ENCODE peak calls at places on chromosome 18, in five cellular contexts. One of them, this sample, is unnamed.

GRCh38 chr18:11561293-11561692 is 48.1 kb upstream of the SLC35G4 start:
- DNase-seq in AG09319: no peak
- DNase-seq in left lung: no peak
- DNase-seq in fibroblast of mammary gland: no peak
- DNase-seq in glutamatergic neuron: no peak
- DNase-seq in this sample: no peak

GRCh38 chr18:48076461-48076860 is 146.0 kb upstream of the SMAD2 start:
- DNase-seq in AG09319: no peak
- DNase-seq in left lung: no peak
- DNase-seq in fibroblast of mammary gland: no peak
- DNase-seq in glutamatergic neuron: no peak
- DNase-seq in this sample: no peak

GRCh38 chr18:340044-340443 is 72.2 kb upstream of the THOC1 start:
- DNase-seq in AG09319: no peak
- DNase-seq in left lung: no peak
- DNase-seq in fibroblast of mammary gland: no peak
- DNase-seq in glutamatergic neuron: no peak
- DNase-seq in this sample: no peak

GRCh38 chr18:6751207-6751606 is 21.7 kb downstream of the ARHGAP28 start:
- DNase-seq in AG09319: no peak
- DNase-seq in left lung: no peak
- DNase-seq in fibroblast of mammary gland: peak; percentile 33
- DNase-seq in glutamatergic neuron: no peak
- DNase-seq in this sample: no peak

GRCh38 chr18:80124131-80124530 is 15.1 kb downstream of the ADNP2 start:
- DNase-seq in AG09319: no peak
- DNase-seq in left lung: no peak
- DNase-seq in fibroblast of mammary gland: no peak
- DNase-seq in glutamatergic neuron: no peak
- DNase-seq in this sample: no peak

GRCh38 chr18:32868424-32868823 is 95.6 kb upstream of the KLHL14 start:
- DNase-seq in AG09319: no peak
- DNase-seq in left lung: no peak
- DNase-seq in fibroblast of mammary gland: no peak
- DNase-seq in glutamatergic neuron: no peak
- DNase-seq in this sample: no peak

GRCh38 chr18:3184275-3184963 is 35.3 kb downstream of the MYOM1 start:
- DNase-seq in AG09319: no peak
- DNase-seq in left lung: no peak
- DNase-seq in fibroblast of mammary gland: no peak
- DNase-seq in glutamatergic neuron: no peak
- DNase-seq in this sample: no peak

GRCh38 chr18:2070636-2071035 is 500.7 kb downstream of the METTL4 start:
- DNase-seq in AG09319: no peak
- DNase-seq in left lung: no peak
- DNase-seq in fibroblast of mammary gland: no peak
- DNase-seq in glutamatergic neuron: no peak
- DNase-seq in this sample: no peak

GRCh38 chr18:58005036-58005435 is 39.0 kb upstream of the NEDD4L start:
- DNase-seq in AG09319: no peak
- DNase-seq in left lung: no peak
- DNase-seq in fibroblast of mammary gland: peak; percentile 77
- DNase-seq in glutamatergic neuron: no peak
- DNase-seq in this sample: no peak

GRCh38 chr18:55219059-55219458 is 259.8 kb upstream of the CCDC68 start:
- DNase-seq in AG09319: no peak
- DNase-seq in left lung: no peak
- DNase-seq in fibroblast of mammary gland: no peak
- DNase-seq in glutamatergic neuron: no peak
- DNase-seq in this sample: no peak

GRCh38 chr18:40485318-40485717 is 1469.7 kb upstream of the PIK3C3 start:
- DNase-seq in AG09319: no peak
- DNase-seq in left lung: no peak
- DNase-seq in fibroblast of mammary gland: peak; percentile 27
- DNase-seq in glutamatergic neuron: no peak
- DNase-seq in this sample: no peak

GRCh38 chr18:51907687-51908597 is 432.1 kb upstream of the DCC start:
- DNase-seq in AG09319: no peak
- DNase-seq in left lung: no peak
- DNase-seq in fibroblast of mammary gland: no peak
- DNase-seq in glutamatergic neuron: no peak
- DNase-seq in this sample: no peak

GRCh38 chr18:32438173-32438572 is 32.5 kb downstream of the GAREM1 start:
- DNase-seq in AG09319: no peak
- DNase-seq in left lung: no peak
- DNase-seq in fibroblast of mammary gland: no peak
- DNase-seq in glutamatergic neuron: peak; percentile 73
- DNase-seq in this sample: no peak

GRCh38 chr18:34802938-34803337 is 92.8 kb downstream of the DTNA start:
- DNase-seq in AG09319: no peak
- DNase-seq in left lung: no peak
- DNase-seq in fibroblast of mammary gland: peak; percentile 19
- DNase-seq in glutamatergic neuron: no peak
- DNase-seq in this sample: no peak

GRCh38 chr18:77013777-77014525 is 118.6 kb downstream of the MBP start:
- DNase-seq in AG09319: no peak
- DNase-seq in left lung: peak; percentile 86
- DNase-seq in fibroblast of mammary gland: peak; percentile 4
- DNase-seq in glutamatergic neuron: no peak
- DNase-seq in this sample: no peak

GRCh38 chr18:63994783-63995399 is 25.0 kb downstream of the SERPINB8 start:
- DNase-seq in AG09319: peak; percentile 24
- DNase-seq in left lung: no peak
- DNase-seq in fibroblast of mammary gland: peak; percentile 61
- DNase-seq in glutamatergic neuron: peak; percentile 47
- DNase-seq in this sample: no peak
- TF ChIP-seq CTCF in AG09319: peak; percentile 94
- TF ChIP-seq CTCF in left lung: peak; percentile 90
- TF ChIP-seq CTCF in fibroblast of mammary gland: peak; percentile 95
- TF ChIP-seq CTCF in glutamatergic neuron: peak; percentile 93
- TF ChIP-seq CTCF in this sample: peak; percentile 89

GRCh38 chr18:59085797-59086196 is 53.9 kb upstream of the SEC11C start:
- DNase-seq in AG09319: no peak
- DNase-seq in left lung: no peak
- DNase-seq in fibroblast of mammary gland: peak; percentile 44
- DNase-seq in glutamatergic neuron: no peak
- DNase-seq in this sample: no peak

GRCh38 chr18:59085126-59085794 is 54.4 kb upstream of the SEC11C start:
- DNase-seq in AG09319: no peak
- DNase-seq in left lung: no peak
- DNase-seq in fibroblast of mammary gland: no peak
- DNase-seq in glutamatergic neuron: no peak
- DNase-seq in this sample: no peak

GRCh38 chr18:59086522-59086921 is 53.2 kb upstream of the SEC11C start:
- DNase-seq in AG09319: no peak
- DNase-seq in left lung: no peak
- DNase-seq in fibroblast of mammary gland: no peak
- DNase-seq in glutamatergic neuron: no peak
- DNase-seq in this sample: no peak

GRCh38 chr18:59087391-59087790 is 52.3 kb upstream of the SEC11C start:
- DNase-seq in AG09319: no peak
- DNase-seq in left lung: no peak
- DNase-seq in fibroblast of mammary gland: peak; percentile 5
- DNase-seq in glutamatergic neuron: no peak
- DNase-seq in this sample: no peak

GRCh38 chr18:59084286-59084779 is 55.4 kb upstream of the SEC11C start:
- DNase-seq in AG09319: peak; percentile 44
- DNase-seq in left lung: peak; percentile 53
- DNase-seq in fibroblast of mammary gland: peak; percentile 77
- DNase-seq in glutamatergic neuron: peak; percentile 83
- DNase-seq in this sample: no peak
- TF ChIP-seq CTCF in AG09319: peak; percentile 95
- TF ChIP-seq CTCF in left lung: peak; percentile 74
- TF ChIP-seq CTCF in fibroblast of mammary gland: peak; percentile 91
- TF ChIP-seq CTCF in glutamatergic neuron: peak; percentile 83
- TF ChIP-seq CTCF in this sample: peak; percentile 42

GRCh38 chr18:45839415-45840395 is 14.2 kb downstream of the SIGLEC15 start:
- DNase-seq in AG09319: no peak
- DNase-seq in left lung: no peak
- DNase-seq in fibroblast of mammary gland: peak; percentile 83
- DNase-seq in glutamatergic neuron: no peak
- DNase-seq in this sample: no peak
- TF ChIP-seq CTCF in AG09319: peak; percentile 82
- TF ChIP-seq CTCF in left lung: peak; percentile 11
- TF ChIP-seq CTCF in fibroblast of mammary gland: peak; percentile 88
- TF ChIP-seq CTCF in glutamatergic neuron: no peak
- TF ChIP-seq CTCF in this sample: peak; percentile 72

GRCh38 chr18:30889582-30890301 is 152.8 kb downstream of the DSC3 start:
- DNase-seq in AG09319: no peak
- DNase-seq in left lung: no peak
- DNase-seq in fibroblast of mammary gland: no peak
- DNase-seq in glutamatergic neuron: peak; percentile 20
- DNase-seq in this sample: no peak
- TF ChIP-seq CTCF in AG09319: no peak
- TF ChIP-seq CTCF in left lung: peak; percentile 28
- TF ChIP-seq CTCF in fibroblast of mammary gland: no peak
- TF ChIP-seq CTCF in glutamatergic neuron: peak; percentile 23
- TF ChIP-seq CTCF in this sample: no peak

GRCh38 chr18:75854174-75854573 is 426.7 kb upstream of the SMIM21 start:
- DNase-seq in AG09319: no peak
- DNase-seq in left lung: no peak
- DNase-seq in fibroblast of mammary gland: no peak
- DNase-seq in glutamatergic neuron: peak; percentile 52
- DNase-seq in this sample: no peak
- TF ChIP-seq CTCF in AG09319: no peak
- TF ChIP-seq CTCF in left lung: no peak
- TF ChIP-seq CTCF in fibroblast of mammary gland: peak; percentile 11
- TF ChIP-seq CTCF in glutamatergic neuron: peak; percentile 68
- TF ChIP-seq CTCF in this sample: no peak

DNA sequence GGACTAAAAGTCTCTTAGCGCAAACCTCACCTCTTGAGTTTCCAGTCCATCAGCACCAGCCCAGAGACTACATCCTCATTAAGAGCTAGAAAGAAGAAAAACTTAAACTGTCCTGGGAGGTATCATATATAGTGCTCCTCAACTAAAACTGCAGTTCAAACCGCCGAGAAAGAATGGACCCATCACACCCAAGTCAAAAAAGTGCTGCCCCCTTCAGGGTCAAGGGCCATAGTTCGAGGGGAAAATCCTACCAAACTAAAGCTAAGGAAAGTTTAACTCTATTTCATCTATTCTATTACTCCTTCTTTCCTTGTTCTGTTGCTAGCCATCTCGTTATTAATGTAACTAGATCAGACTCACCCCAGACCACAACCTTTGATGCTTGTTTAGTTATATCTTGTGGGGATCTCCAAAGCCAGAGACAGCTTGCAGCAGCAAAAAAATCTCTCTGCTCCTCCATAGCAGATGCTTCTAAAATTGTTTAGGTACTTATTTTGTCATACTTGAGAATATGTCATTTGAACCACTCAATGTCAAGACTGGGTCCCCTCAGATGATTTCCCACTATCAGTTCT is 134.5 kb upstream of the RMP24 start:
- DNase-seq in AG09319: no peak
- DNase-seq in left lung: no peak
- DNase-seq in fibroblast of mammary gland: no peak
- DNase-seq in glutamatergic neuron: no peak
- DNase-seq in this sample: no peak
- TF ChIP-seq CTCF in AG09319: no peak
- TF ChIP-seq CTCF in left lung: no peak
- TF ChIP-seq CTCF in fibroblast of mammary gland: no peak
- TF ChIP-seq CTCF in glutamatergic neuron: no peak
- TF ChIP-seq CTCF in this sample: no peak

GRCh38 chr18:28178720-28179119 is 1.8 kb upstream of the CDH2 start:
- DNase-seq in AG09319: no peak
- DNase-seq in left lung: no peak
- DNase-seq in fibroblast of mammary gland: no peak
- DNase-seq in glutamatergic neuron: no peak
- DNase-seq in this sample: no peak

GRCh38 chr18:28176933-28177827 is at the start of gene CDH2:
- DNase-seq in AG09319: peak; percentile 56
- DNase-seq in left lung: peak; percentile 46
- DNase-seq in fibroblast of mammary gland: peak; percentile 83
- DNase-seq in glutamatergic neuron: peak; percentile 87
- DNase-seq in this sample: peak; percentile 72

GRCh38 chr18:28175930-28176673 is 828 bp downstream of the CDH2 start:
- DNase-seq in AG09319: no peak
- DNase-seq in left lung: no peak
- DNase-seq in fibroblast of mammary gland: peak; percentile 24
- DNase-seq in glutamatergic neuron: peak; percentile 68
- DNase-seq in this sample: no peak

GRCh38 chr18:28176674-28176932 is 327 bp downstream of the CDH2 start:
- DNase-seq in AG09319: no peak
- DNase-seq in left lung: no peak
- DNase-seq in fibroblast of mammary gland: no peak
- DNase-seq in glutamatergic neuron: no peak
- DNase-seq in this sample: no peak

GRCh38 chr18:28177828-28178635 is 1.1 kb upstream of the CDH2 start:
- DNase-seq in AG09319: no peak
- DNase-seq in left lung: peak; percentile 34
- DNase-seq in fibroblast of mammary gland: peak; percentile 53
- DNase-seq in glutamatergic neuron: peak; percentile 93
- DNase-seq in this sample: peak; percentile 72
- TF ChIP-seq CTCF in AG09319: peak; percentile 27
- TF ChIP-seq CTCF in left lung: no peak
- TF ChIP-seq CTCF in fibroblast of mammary gland: no peak
- TF ChIP-seq CTCF in glutamatergic neuron: no peak
- TF ChIP-seq CTCF in this sample: no peak